ENCODE peak calls at places on chromosomes 11 and 22, in five cellular contexts. T, S, X, N and Z are unnamed samples.

GRCh38 chr11:32172771-32173170 is 81.9 kb downstream of the RCN1 start:
- DNase-seq in N (no peak), S (no peak), X (peak; percentile 35), T (no peak), Z (no peak)

GRCh38 chr11:108938604-108939003 is 273.7 kb downstream of the DDX10 start:
- DNase-seq in S (no peak), X (no peak), N (no peak), T (no peak), Z (no peak)

GRCh38 chr11:35347921-35348331 is 71.4 kb downstream of the SLC1A2 start:
- DNase-seq in S (no peak), N (peak; percentile 87), T (peak; percentile 61), X (peak; percentile 66), Z (no peak)

GRCh38 chr22:48427731-48428211 is 1399.9 kb downstream of the BRD1 start:
- DNase-seq in S (no peak), X (no peak), N (no peak), T (no peak), Z (no peak)

GRCh38 chr11:105588001-105588400 is 21.9 kb upstream of the GRIA4 start:
- DNase-seq in N (no peak), S (no peak), T (peak; percentile 22), X (peak; percentile 24), Z (no peak)

GRCh38 chr11:99505319-99505718 is 484.6 kb downstream of the CNTN5 start:
- DNase-seq in N (peak; percentile 4), S (no peak), X (peak; percentile 90), T (peak; percentile 35), Z (no peak)

GRCh38 chr22:43616645-43617044 is 195.5 kb downstream of the EFCAB6 start:
- DNase-seq in X (no peak), T (no peak), S (no peak), N (no peak), Z (no peak)

GRCh38 chr22:25772288-25772687 is 30.3 kb downstream of the MYO18B start:
- DNase-seq in X (no peak), N (no peak), T (no peak), S (peak; percentile 35), Z (no peak)

GRCh38 chr22:35611891-35612576 is 5.1 kb downstream of the MB start:
- DNase-seq in S (peak; percentile 51), X (no peak), T (no peak), N (no peak), Z (no peak)

GRCh38 chr22:36238348-36239149 is 778 bp downstream of the APOL2 start:
- DNase-seq in T (peak; percentile 47), N (no peak), S (no peak), X (peak; percentile 28), Z (no peak)

GRCh38 chr11:67558084-67558772 is 25.4 kb upstream of the GSTP1 start:
- DNase-seq in X (peak; percentile 54), T (no peak), S (no peak), N (no peak), Z (no peak)

GRCh38 chr11:46362146-46363030 is 15.1 kb downstream of the DGKZ start:
- DNase-seq in S (no peak), N (no peak), T (no peak), X (no peak), Z (no peak)

GRCh38 chr11:13772223-13773046 is 104.0 kb downstream of the FAR1 start:
- DNase-seq in T (peak; percentile 23), N (peak; percentile 32), X (peak; percentile 83), S (no peak), Z (peak; percentile 84)

GRCh38 chr22:46374663-46375474 is 39.4 kb downstream of the TRMU start:
- DNase-seq in T (no peak), X (no peak), N (no peak), S (no peak), Z (no peak)
- H3K4me3 ChIP-seq in T (no peak overlapping the region), X (no peak overlapping the region), N (no peak overlapping the region), S (no peak overlapping the region), Z (no peak overlapping the region)

DNA sequence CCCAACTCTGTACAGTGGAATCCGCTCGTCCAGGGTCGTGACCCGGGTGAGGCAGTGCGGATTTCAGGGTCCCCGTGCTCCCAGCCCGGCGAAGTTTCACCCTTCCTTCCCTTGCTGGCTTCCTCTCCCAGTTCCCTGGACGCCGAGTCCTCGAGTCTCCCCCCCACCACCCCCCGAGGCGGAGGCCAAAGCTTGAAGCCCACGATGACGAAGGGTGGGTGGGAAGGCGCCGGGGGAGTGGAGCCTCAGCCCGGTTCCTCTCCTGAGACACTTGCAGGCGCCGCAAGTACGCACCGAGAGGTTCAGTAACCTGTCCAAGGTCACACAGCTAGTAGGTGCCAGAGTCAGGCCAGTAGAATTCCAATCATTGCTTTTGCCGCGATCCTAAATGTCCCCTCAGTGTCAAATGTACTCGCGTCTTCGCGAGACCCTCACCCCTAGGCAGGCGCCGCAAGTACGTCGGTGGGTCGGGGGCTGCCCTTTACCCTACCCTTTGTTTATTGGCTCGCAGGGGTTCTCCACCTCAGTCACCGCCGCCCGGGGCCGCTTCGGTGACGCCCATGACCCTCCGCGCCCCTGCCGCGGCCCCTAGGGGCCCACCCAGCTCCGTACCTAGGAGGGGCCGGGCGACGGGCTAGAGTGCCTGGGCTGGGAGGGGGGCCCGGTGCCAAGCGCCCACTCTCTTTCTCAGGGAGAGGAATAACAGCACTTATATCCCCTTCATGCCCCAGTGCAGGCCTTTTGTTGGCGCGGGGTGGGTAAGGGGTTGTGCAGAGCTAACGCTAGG is 5.7 kb upstream of the CHRM1 start:
- DNase-seq in N (no peak), X (no peak), T (no peak), S (no peak), Z (no peak)
- H3K4me3 ChIP-seq in N (no peak overlapping the region), X (no peak overlapping the region), T (no peak overlapping the region), S (peak overlapping the region; percentile 58), Z (no peak overlapping the region)

GRCh38 chr22:17725465-17725800 is 48.8 kb downstream of the BID start:
- DNase-seq in S (no peak), X (no peak), N (no peak), T (no peak), Z (no peak)

GRCh38 chr22:17724678-17725464 is 49.4 kb downstream of the BID start:
- DNase-seq in X (no peak), T (peak; percentile 18), S (no peak), N (no peak), Z (peak; percentile 88)

GRCh38 chr22:17727244-17727892 is 46.9 kb downstream of the BID start:
- DNase-seq in X (no peak), N (no peak), T (no peak), S (no peak), Z (no peak)

GRCh38 chr22:17728786-17729185 is 45.5 kb downstream of the BID start:
- DNase-seq in X (no peak), S (no peak), T (no peak), N (no peak), Z (no peak)

GRCh38 chr22:17726561-17727243 is 47.6 kb downstream of the BID start:
- DNase-seq in N (no peak), S (no peak), T (peak; percentile 90), X (no peak), Z (no peak)
- H3K4me3 ChIP-seq in N (no peak overlapping the region), S (no peak overlapping the region), T (no peak overlapping the region), X (no peak overlapping the region), Z (no peak overlapping the region)

GRCh38 chr11:2108675-2109481 is 30.3 kb downstream of the IGF2 start:
- DNase-seq in X (no peak), T (no peak), N (no peak), S (peak; percentile 49), Z (peak; percentile 55)
- H3K4me3 ChIP-seq in X (no peak overlapping the region), T (no peak overlapping the region), N (no peak overlapping the region), S (no peak overlapping the region), Z (peak overlapping the region; percentile 37)

GRCh38 chr11:116482716-116483115 is 290.1 kb downstream of the BUD13 start:
- DNase-seq in N (no peak), X (no peak), S (no peak), T (no peak), Z (no peak)

GRCh38 chr11:116481126-116481644 is 291.6 kb downstream of the BUD13 start:
- DNase-seq in X (no peak), N (no peak), T (no peak), S (no peak), Z (no peak)

GRCh38 chr11:116473790-116474346 is 298.9 kb downstream of the BUD13 start:
- DNase-seq in N (no peak), X (no peak), S (no peak), T (no peak), Z (no peak)

GRCh38 chr11:116478205-116478604 is 294.6 kb downstream of the BUD13 start:
- DNase-seq in T (no peak), X (no peak), S (no peak), N (no peak), Z (no peak)

GRCh38 chr11:116478676-116479075 is 294.1 kb downstream of the BUD13 start:
- DNase-seq in T (no peak), X (no peak), S (no peak), N (no peak), Z (no peak)
- H3K4me3 ChIP-seq in T (no peak overlapping the region), X (no peak overlapping the region), S (no peak overlapping the region), N (no peak overlapping the region), Z (no peak overlapping the region)

GRCh38 chr11:19714387-19715363 is 2.0 kb downstream of the NAV2 start:
- DNase-seq in S (peak; percentile 67), N (no peak), T (peak; percentile 38), X (peak; percentile 47), Z (peak; percentile 27)
- H3K4me3 ChIP-seq in S (peak overlapping the region; percentile 76), N (peak overlapping the region; percentile 69), T (peak overlapping the region; percentile 64), X (no peak overlapping the region), Z (no peak overlapping the region)